ENCODE peak calls at places on chromosomes 7 and 10, in five cellular contexts. E is GM23248, L is A549, P is heart right ventricle, K is SJSA1. T is an unnamed sample.

GRCh38 chr10:49608166-49608758 is 1.8 kb upstream of the SLC18A3 start:
- DNase-seq in P (no peak), K (no peak), L (no peak), E (no peak), T (no peak)

GRCh38 chr10:114087655-114088054 is 44.0 kb downstream of the ADRB1 start:
- DNase-seq in K (no peak), L (no peak), E (no peak), P (no peak), T (no peak)

GRCh38 chr10:131722525-131723264 is 178.1 kb upstream of the PPP2R2D start:
- DNase-seq in L (no peak), P (no peak), K (peak), E (no peak), T (no peak)

GRCh38 chr7:125119559-125120115 is 190.0 kb upstream of the POT1 start:
- DNase-seq in L (no peak), K (no peak), E (no peak), P (no peak), T (no peak)

GRCh38 chr10:74589226-74589673 is 237.2 kb upstream of the KAT6B start:
- DNase-seq in K (peak), E (peak), P (peak), L (peak), T (no peak)

GRCh38 chr10:68155615-68156205 is 46.4 kb downstream of the MYPN start:
- DNase-seq in E (peak), L (no peak), K (no peak), P (no peak), T (no peak)

GRCh38 chr10:35554461-35555056 is 50.6 kb upstream of the GJD4 start:
- DNase-seq in L (no peak), K (no peak), P (no peak), E (no peak), T (no peak)

GRCh38 chr7:133491846-133492652 is 239.2 kb downstream of the EXOC4 start:
- DNase-seq in K (no peak), L (no peak), P (no peak), E (peak), T (no peak)

GRCh38 chr10:19713800-19714525 is 102.3 kb upstream of the PLXDC2 start:
- DNase-seq in E (no peak), L (no peak), K (no peak), P (no peak), T (peak)

GRCh38 chr10:1643911-1644810 is 93.2 kb downstream of the ADARB2 start:
- DNase-seq in K (no peak), E (no peak), L (no peak), P (no peak), T (no peak)

GRCh38 chr10:13526952-13527863 is 1.6 kb downstream of the BEND7 start:
- DNase-seq in E (peak), P (no peak), L (peak), K (no peak), T (no peak)

GRCh38 chr7:6338551-6339274 is 66.3 kb upstream of the CYTH3 start:
- DNase-seq in E (no peak), P (peak), L (no peak), K (no peak), T (no peak)

GRCh38 chr10:2011106-2011716 is 273.9 kb upstream of the ADARB2 start:
- DNase-seq in L (no peak), P (no peak), K (no peak), E (no peak), T (no peak)

GRCh38 chr10:8013619-8014018 is 40.9 kb upstream of the GATA3 start:
- DNase-seq in E (no peak), P (no peak), L (no peak), K (no peak), T (no peak)

GRCh38 chr7:18770154-18770807 is 274.7 kb downstream of the HDAC9 start:
- DNase-seq in P (no peak), L (no peak), E (peak), K (no peak), T (no peak)

GRCh38 chr10:60099998-60100747 is 193.8 kb upstream of the CCDC6 start:
- DNase-seq in K (no peak), L (peak), E (peak), P (peak), T (peak)

GRCh38 chr10:26706206-26706605 is 8.7 kb downstream of the PDSS1 start:
- DNase-seq in E (no peak), K (no peak), L (no peak), P (no peak), T (no peak)

GRCh38 chr7:107592361-107593024 is 12.4 kb downstream of the BCAP29 start:
- DNase-seq in E (peak), K (no peak), P (no peak), L (no peak), T (no peak)

GRCh38 chr7:48183370-48183743 is 12.1 kb downstream of the ABCA13 start:
- DNase-seq in K (no peak), E (peak), L (no peak), P (no peak), T (no peak)

GRCh38 chr7:92915348-92915747 is 79.0 kb upstream of the CDK6 start:
- DNase-seq in E (no peak), P (no peak), L (no peak), K (no peak), T (no peak)
- H3K27ac ChIP-seq in E (no peak), P (no peak), L (no peak), K (no peak), T (no peak)

GRCh38 chr7:4861673-4862072 is at the start of gene PAPOLB:
- DNase-seq in P (no peak), K (no peak), E (peak), L (no peak), T (no peak)
- H3K4me3 ChIP-seq in P (peak), K (no peak), E (peak), L (no peak), T (peak)

DNA sequence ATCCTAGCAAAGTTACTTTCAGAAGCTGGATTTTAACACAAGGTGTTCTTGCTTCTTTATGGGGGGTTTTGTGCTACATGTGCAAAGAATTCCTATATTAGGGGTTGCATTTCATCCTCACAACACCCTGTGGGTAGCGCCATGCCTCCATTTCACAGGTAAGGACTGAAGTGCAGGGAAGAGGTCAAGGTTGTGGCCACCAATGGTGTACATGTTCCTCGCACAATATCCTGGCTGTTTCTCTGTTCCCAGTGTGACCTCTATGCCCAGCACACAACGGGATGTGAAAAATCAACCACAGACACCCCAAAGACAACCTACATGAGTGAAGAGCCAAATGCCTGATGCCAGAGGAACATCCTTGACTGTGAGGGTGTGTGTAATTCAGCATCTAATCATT is 80.8 kb downstream of the CHST15 start:
- DNase-seq in K (no peak), P (no peak), E (no peak), L (no peak), T (no peak)
- H3K27ac ChIP-seq in K (no peak), P (no peak), E (no peak), L (no peak), T (no peak)

GRCh38 chr10:123135415-123136141 is at the start of gene HMX3:
- DNase-seq in E (peak), K (peak), L (no peak), P (no peak), T (no peak)

GRCh38 chr10:123134058-123134914 is 1.5 kb upstream of the HMX3 start:
- DNase-seq in E (peak), P (no peak), L (no peak), K (no peak), T (no peak)

GRCh38 chr10:123136221-123136805 is 543 bp downstream of the HMX3 start:
- DNase-seq in K (peak), E (no peak), L (no peak), P (no peak), T (no peak)

GRCh38 chr10:123133511-123133910 is 2.3 kb upstream of the HMX3 start:
- DNase-seq in K (no peak), P (no peak), L (no peak), E (no peak), T (no peak)

GRCh38 chr10:123134915-123135414 is 805 bp upstream of the HMX3 start:
- DNase-seq in L (no peak), K (peak), P (no peak), E (no peak), T (no peak)
- H3K4me3 ChIP-seq in L (peak), K (peak), P (peak), E (no peak), T (peak)

DNA sequence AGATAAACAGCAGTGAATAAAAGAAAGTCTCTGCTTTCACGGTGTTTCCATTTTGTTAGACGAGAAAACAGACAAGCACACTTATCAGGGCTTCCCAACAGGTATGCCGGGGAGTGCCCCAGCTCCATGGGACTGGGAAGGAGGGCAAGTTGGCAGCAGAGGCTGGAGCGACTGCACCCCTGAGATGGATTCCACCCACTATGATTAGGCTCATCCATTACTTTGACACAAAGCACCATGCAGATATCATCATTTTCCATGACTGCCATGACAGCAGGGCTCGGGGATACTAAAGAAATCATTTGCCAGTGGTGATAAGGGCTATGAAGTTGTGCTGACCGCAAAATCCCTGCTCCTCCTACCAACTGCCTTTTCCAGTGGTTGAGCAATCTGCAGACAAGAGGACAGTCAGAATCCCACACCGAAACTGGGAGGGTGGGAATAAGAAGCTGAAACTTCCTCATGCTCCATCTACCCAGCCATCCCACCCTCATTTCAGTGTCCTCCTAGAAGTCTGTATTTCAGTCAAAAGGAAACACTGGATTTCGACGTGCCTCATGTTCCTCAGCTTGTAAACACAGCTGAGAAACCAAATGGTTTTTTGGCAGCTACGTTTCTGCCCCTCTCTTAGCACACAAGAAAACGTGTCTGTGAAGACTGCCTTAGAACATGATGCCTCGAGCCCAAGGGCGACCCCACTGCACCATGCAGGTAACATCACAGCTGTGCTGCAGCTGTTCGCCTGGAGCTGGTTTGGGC is 15.5 kb downstream of the CREB3L2 start:
- DNase-seq in E (peak), L (no peak), K (no peak), P (peak), T (no peak)
- H3K27ac ChIP-seq in E (peak), L (no peak), K (no peak), P (peak), T (no peak)

DNA sequence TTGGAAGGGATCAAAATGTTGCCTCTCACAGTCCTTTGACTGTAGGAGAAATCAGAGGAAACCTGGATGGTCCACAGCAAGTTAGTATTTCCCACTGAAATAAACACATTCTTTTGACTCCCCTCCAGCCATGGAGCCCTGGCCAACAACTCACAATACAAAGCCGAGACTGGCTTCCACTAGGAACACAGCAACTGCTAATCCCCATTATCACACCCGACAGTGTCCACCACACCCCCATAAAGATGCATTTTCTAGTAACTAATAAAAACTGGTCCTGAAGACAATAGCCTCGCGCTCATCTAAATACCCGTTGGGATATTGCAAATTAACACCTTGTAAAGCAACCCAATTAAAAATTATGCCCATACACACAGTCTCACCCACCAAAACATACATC is 768 bp upstream of the MACROH2A2 start:
- DNase-seq in K (no peak), P (no peak), E (no peak), L (no peak), T (no peak)
- H3K4me3 ChIP-seq in K (peak), P (peak), E (peak), L (peak), T (no peak)

GRCh38 chr7:158821173-158822021 is 7.9 kb downstream of the ESYT2 start:
- DNase-seq in E (peak), P (no peak), K (no peak), L (peak), T (no peak)

GRCh38 chr7:158818325-158819213 is 10.7 kb downstream of the ESYT2 start:
- DNase-seq in P (peak), L (peak), E (peak), K (peak), T (no peak)

GRCh38 chr7:158816995-158817394 is 12.3 kb downstream of the ESYT2 start:
- DNase-seq in K (no peak), L (no peak), E (no peak), P (no peak), T (no peak)

GRCh38 chr7:158820656-158821055 is 8.7 kb downstream of the ESYT2 start:
- DNase-seq in L (no peak), P (no peak), E (peak), K (no peak), T (no peak)

GRCh38 chr7:158819571-158820203 is 9.6 kb downstream of the ESYT2 start:
- DNase-seq in E (peak), P (no peak), L (no peak), K (no peak), T (no peak)
- H3K27ac ChIP-seq in E (peak), P (peak), L (peak), K (peak), T (no peak)

GRCh38 chr7:141012696-141013344 is 1.9 kb downstream of the MRPS33 start:
- DNase-seq in E (peak), L (no peak), P (no peak), K (no peak), T (no peak)

GRCh38 chr7:141012044-141012685 is 2.6 kb downstream of the MRPS33 start:
- DNase-seq in P (peak), L (peak), E (peak), K (peak), T (no peak)

GRCh38 chr7:141014091-141014490 is 661 bp downstream of the MRPS33 start:
- DNase-seq in K (no peak), E (peak), P (no peak), L (no peak), T (no peak)

GRCh38 chr7:141014523-141015395 is at the start of gene MRPS33:
- DNase-seq in L (peak), P (peak), K (peak), E (peak), T (peak)

GRCh38 chr7:141013345-141013715 is 1.4 kb downstream of the MRPS33 start:
- DNase-seq in L (no peak), K (no peak), E (peak), P (no peak), T (no peak)
- H3K4me3 ChIP-seq in L (peak), K (no peak), E (peak), P (no peak), T (no peak)

T was measured in iPS DF 6.9.